ENCODE peak calls at places on chromosomes 16 and 17, in ten cellular contexts. T is heart left ventricle; M is activated CD8-positive, alpha-beta memory T cell treated with anti-CD3 and anti-CD28 coated beads, Interleukin-2, amount 10 ng/mL, durations not matched to agents 7 days and 5 days; X is IMR-90; O is cardiac muscle cell; W is neuronal stem cell; P is uterus; C is astrocyte of the spinal cord; G is activated naive CD4-positive, alpha-beta T cell treated with Interleukin-2 at 50 U/mL for 16 hours; Y is breast epithelium. Z is an unnamed sample.

GRCh38 chr17:3475812-3476686 is at the start of gene ASPA:
- DNase-seq in T (no peak), M (no peak), X (peak; percentile 3), O (no peak), W (no peak), P (no peak), C (no peak), G (no peak), Y (no peak), Z (no peak)

GRCh38 chr17:69141802-69142472 is at the start of gene ABCA6:
- DNase-seq in T (no peak), M (no peak), X (no peak), O (peak; percentile 93), W (no peak), P (peak; percentile 16), C (peak; percentile 35), G (no peak), Y (no peak), Z (no peak)

GRCh38 chr17:42334667-42335066 is 46.4 kb downstream of the STAT5A start:
- DNase-seq in T (no peak), M (no peak), X (no peak), O (no peak), W (no peak), P (no peak), C (no peak), G (no peak), Y (no peak), Z (no peak)

GRCh38 chr16:67555795-67556212 is 6.5 kb upstream of the CTCF start:
- DNase-seq in T (no peak), M (no peak), X (peak; percentile 72), O (peak; percentile 41), W (no peak), P (no peak), C (peak; percentile 56), G (no peak), Y (no peak), Z (no peak)

GRCh38 chr16:50539053-50539615 is 9.1 kb upstream of the NKD1 start:
- DNase-seq in T (no peak), M (no peak), X (no peak), O (no peak), W (no peak), P (no peak), C (no peak), G (no peak), Y (no peak), Z (no peak)

GRCh38 chr17:61360318-61360717 is 39.3 kb upstream of the TBX2 start:
- DNase-seq in T (no peak), M (no peak), X (no peak), O (no peak), W (no peak), P (no peak), C (no peak), G (no peak), Y (no peak), Z (no peak)

GRCh38 chr17:72056727-72057290 is 64.0 kb upstream of the SOX9 start:
- DNase-seq in T (no peak), M (no peak), X (no peak), O (no peak), W (no peak), P (no peak), C (no peak), G (no peak), Y (no peak), Z (no peak)

GRCh38 chr17:76121932-76122383 is 18.4 kb upstream of the EXOC7 start:
- DNase-seq in T (no peak), M (no peak), X (no peak), O (peak; percentile 46), W (no peak), P (no peak), C (no peak), G (no peak), Y (no peak), Z (no peak)

GRCh38 chr16:50394215-50394802 is 25.5 kb upstream of the BRD7 start:
- DNase-seq in T (no peak), M (peak; percentile 21), X (no peak), O (no peak), W (no peak), P (no peak), C (no peak), G (no peak), Y (no peak), Z (no peak)

GRCh38 chr17:83125515-83126274 is 46.3 kb downstream of the METRNL start:
- DNase-seq in T (peak; percentile 68), M (peak; percentile 64), X (no peak), O (no peak), W (no peak), P (no peak), C (no peak), G (no peak), Y (peak; percentile 53), Z (peak; percentile 70)

GRCh38 chr17:77600346-77600745 is 358.2 kb upstream of the TNRC6C start:
- DNase-seq in T (no peak), M (no peak), X (no peak), O (no peak), W (no peak), P (no peak), C (no peak), G (no peak), Y (no peak), Z (no peak)

GRCh38 chr17:48037036-48037881 is at the start of gene COPZ2:
- DNase-seq in T (peak; percentile 85), M (peak; percentile 74), X (peak; percentile 44), O (peak; percentile 61), W (no peak), P (peak; percentile 63), C (peak; percentile 47), G (peak; percentile 72), Y (peak; percentile 68), Z (peak; percentile 72)

GRCh38 chr17:35428229-35428628 is 4.1 kb downstream of the SLFN12 start:
- DNase-seq in T (no peak), M (no peak), X (no peak), O (no peak), W (no peak), P (no peak), C (no peak), G (no peak), Y (no peak), Z (no peak)

GRCh38 chr17:48587276-48588073 is 2.6 kb downstream of the HOXB3 start:
- DNase-seq in T (no peak), M (no peak), X (peak; percentile 82), O (no peak), W (no peak), P (no peak), C (no peak), G (no peak), Y (no peak), Z (no peak)

GRCh38 chr16:30700491-30700890 is 1.5 kb downstream of the SRCAP start:
- DNase-seq in T (no peak), M (no peak), X (peak; percentile 18), O (peak; percentile 72), W (no peak), P (no peak), C (peak; percentile 32), G (no peak), Y (no peak), Z (no peak)

GRCh38 chr17:67891481-67892119 is 66.3 kb downstream of the BPTF start:
- DNase-seq in T (no peak), M (no peak), X (peak; percentile 85), O (peak; percentile 70), W (no peak), P (peak; percentile 27), C (peak; percentile 49), G (no peak), Y (no peak), Z (no peak)

GRCh38 chr16:20611975-20612471 is 35.9 kb upstream of the ACSM2B start:
- DNase-seq in T (peak; percentile 86), M (no peak), X (no peak), O (peak; percentile 40), W (no peak), P (peak; percentile 55), C (no peak), G (no peak), Y (no peak), Z (no peak)

GRCh38 chr16:3959148-3959547 is 78.6 kb upstream of the CREBBP start:
- DNase-seq in T (no peak), M (no peak), X (peak; percentile 90), O (peak; percentile 79), W (no peak), P (no peak), C (no peak), G (no peak), Y (no peak), Z (no peak)

Z was measured in RPMI8226.